ENCODE peak calls at places on chromosomes 5 and 9, in five cellular contexts. O is upper lobe of left lung, A is lower lobe of right lung, T is left ventricle myocardium inferior, U is GM23338. G is an unnamed sample.

GRCh38 chr9:19650292-19650691 is 138.5 kb downstream of the SLC24A2 start:
- DNase-seq in O (no peak), A (no peak), T (no peak), U (no peak), G (no peak)

GRCh38 chr5:7261049-7261448 is 134.9 kb upstream of the ADCY2 start:
- DNase-seq in O (no peak), A (no peak), T (no peak), U (peak; percentile 99), G (peak; percentile 65)

GRCh38 chr9:3873818-3874217 is 348.0 kb upstream of the RFX3 start:
- DNase-seq in O (no peak), A (no peak), T (no peak), U (peak; percentile 14), G (peak; percentile 47)

GRCh38 chr5:151427258-151427657 is 20.1 kb upstream of the SLC36A1 start:
- DNase-seq in O (no peak), A (no peak), T (no peak), U (no peak), G (no peak)

GRCh38 chr5:67998709-67999251 is 216.8 kb upstream of the PIK3R1 start:
- DNase-seq in O (peak; percentile 84), A (peak; percentile 77), T (peak; percentile 42), U (no peak), G (peak; percentile 84)

GRCh38 chr9:89640801-89641200 is 36.0 kb downstream of the GADD45G start:
- DNase-seq in O (no peak), A (no peak), T (no peak), U (no peak), G (no peak)

GRCh38 chr5:83277154-83277553 is 194.4 kb upstream of the VCAN start:
- DNase-seq in O (no peak), A (no peak), T (peak; percentile 29), U (no peak), G (no peak)

GRCh38 chr9:76912631-76913275 is 6.8 kb upstream of the PRUNE2 start:
- DNase-seq in O (peak; percentile 23), A (no peak), T (no peak), U (no peak), G (peak; percentile 90)

GRCh38 chr5:57513785-57514184 is 31.2 kb upstream of the ACTBL2 start:
- DNase-seq in O (no peak), A (no peak), T (no peak), U (no peak), G (no peak)

GRCh38 chr9:130535818-130536521 is 43.4 kb upstream of the FUBP3 start:
- DNase-seq in O (no peak), A (no peak), T (peak; percentile 27), U (peak; percentile 56), G (peak; percentile 22)

GRCh38 chr5:68189613-68190012 is 25.9 kb upstream of the PIK3R1 start:
- DNase-seq in O (no peak), A (no peak), T (no peak), U (no peak), G (no peak)

GRCh38 chr5:78328585-78329173 is 31.7 kb upstream of the SCAMP1 start:
- DNase-seq in O (no peak), A (no peak), T (no peak), U (no peak), G (peak; percentile 54)

GRCh38 chr9:78566948-78567675 is 270.2 kb downstream of the PSAT1 start:
- DNase-seq in O (no peak), A (no peak), T (no peak), U (no peak), G (peak; percentile 56)

GRCh38 chr5:219492-219891 is 1.4 kb downstream of the SDHA start:
- DNase-seq in O (no peak), A (no peak), T (no peak), U (no peak), G (peak; percentile 64)

GRCh38 chr5:155189981-155190380 is 176.4 kb downstream of the KIF4B start:
- DNase-seq in O (no peak), A (no peak), T (no peak), U (peak; percentile 8), G (no peak)

GRCh38 chr5:103847060-103847459 is 284.5 kb upstream of the NUDT12 start:
- DNase-seq in O (no peak), A (no peak), T (no peak), U (no peak), G (peak; percentile 57)

GRCh38 chr9:109110326-109111014 is 9.3 kb downstream of the TMEM245 start:
- DNase-seq in O (no peak), A (no peak), T (no peak), U (no peak), G (peak; percentile 89)

GRCh38 chr5:34976347-34976746 is 47.0 kb downstream of the DNAJC21 start:
- DNase-seq in O (no peak), A (no peak), T (no peak), U (peak; percentile 25), G (no peak)

GRCh38 chr9:136776947-136777346 is 12.6 kb upstream of the LCN15 start:
- DNase-seq in O (no peak), A (no peak), T (no peak), U (no peak), G (no peak)

GRCh38 chr9:70229579-70229978 is 29.2 kb upstream of the SMC5 start:
- DNase-seq in O (no peak), A (no peak), T (no peak), U (peak; percentile 57), G (peak; percentile 61)

GRCh38 chr9:116998305-116998704 is 311.2 kb downstream of the TRIM32 start:
- DNase-seq in O (no peak), A (no peak), T (no peak), U (peak; percentile 67), G (peak; percentile 1)

GRCh38 chr5:134524826-134525686 is at the start of gene JADE2:
- DNase-seq in O (peak; percentile 73), A (peak; percentile 83), T (peak; percentile 73), U (peak; percentile 80), G (peak; percentile 70)

GRCh38 chr5:161889971-161890370 is 42.1 kb downstream of the GABRA1 start:
- DNase-seq in O (no peak), A (no peak), T (no peak), U (peak; percentile 67), G (no peak)

GRCh38 chr5:28807230-28807629 is 1768.8 kb upstream of the CDH9 start:
- DNase-seq in O (no peak), A (no peak), T (no peak), U (no peak), G (no peak)

GRCh38 chr9:20569525-20569924 is 52.8 kb downstream of the MLLT3 start:
- DNase-seq in O (no peak), A (no peak), T (no peak), U (no peak), G (no peak)

GRCh38 chr9:128892223-128892892 is 10.4 kb downstream of the LRRC8A start:
- DNase-seq in O (peak; percentile 82), A (peak; percentile 81), T (peak; percentile 88), U (no peak), G (peak; percentile 94)

GRCh38 chr5:6383376-6383775 is 5.0 kb upstream of the MED10 start:
- DNase-seq in O (no peak), A (no peak), T (no peak), U (no peak), G (no peak)

GRCh38 chr5:172891716-172892421 is 57.8 kb downstream of the ERGIC1 start:
- DNase-seq in O (peak; percentile 78), A (peak; percentile 82), T (peak; percentile 82), U (no peak), G (peak; percentile 65)

GRCh38 chr5:53645581-53645980 is 85.1 kb downstream of the NDUFS4 start:
- DNase-seq in O (no peak), A (no peak), T (no peak), U (no peak), G (no peak)

GRCh38 chr5:139654875-139655491 is 6.8 kb downstream of the CXXC5 start:
- DNase-seq in O (no peak), A (no peak), T (peak; percentile 51), U (no peak), G (no peak)
- TF ChIP-seq CTCF in O (no peak), A (no peak), T (no peak), U (no peak), G (no peak)

DNA sequence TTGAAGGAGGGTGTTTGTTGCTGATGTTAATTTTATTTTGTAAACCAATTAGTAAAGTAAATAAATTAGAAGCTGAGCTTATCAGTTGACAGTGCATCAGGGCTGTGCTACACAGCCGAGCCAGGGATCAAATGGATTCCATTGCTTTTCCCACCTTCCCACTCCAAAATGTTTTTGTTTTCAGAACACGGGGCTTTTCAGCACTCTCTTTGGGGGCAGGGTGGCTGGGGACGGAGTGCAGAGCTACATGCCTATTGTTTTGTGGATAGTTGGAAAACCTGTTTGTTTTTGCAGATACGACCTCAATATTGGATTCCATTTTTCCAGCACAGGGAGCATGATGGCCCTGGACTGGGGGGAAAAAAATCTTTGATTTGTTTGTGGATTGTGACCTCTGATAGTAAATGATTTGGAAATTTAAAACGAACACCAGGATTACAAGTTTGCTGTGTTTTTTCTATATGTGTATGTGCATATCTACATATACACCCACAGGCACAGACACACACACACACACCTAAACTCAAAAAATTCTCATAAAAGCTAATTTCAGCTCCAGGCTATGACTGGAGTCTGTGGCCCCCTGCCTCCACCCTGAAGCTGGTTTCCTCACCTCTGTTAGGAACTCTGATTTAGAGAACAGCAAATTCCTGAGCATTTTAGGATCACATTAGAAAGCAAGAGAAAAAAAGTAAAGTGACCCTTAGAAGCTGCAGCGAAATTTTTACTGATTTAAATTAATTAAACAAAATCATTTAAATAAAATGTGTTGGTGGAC is 371.7 kb upstream of the IRX2 start:
- DNase-seq in O (no peak), A (no peak), T (no peak), U (peak; percentile 57), G (no peak)
- H3K4me3 ChIP-seq in O (no peak overlapping the region), A (no peak overlapping the region), T (no peak overlapping the region), U (peak overlapping the region; percentile 34), G (no peak overlapping the region)

GRCh38 chr9:79757906-79758669 is 186.3 kb downstream of the TLE4 start:
- DNase-seq in O (no peak), A (no peak), T (no peak), U (peak; percentile 25), G (peak; percentile 33)
- TF ChIP-seq CTCF in O (peak; percentile 30), A (peak; percentile 48), T (peak; percentile 46), U (peak; percentile 68), G (peak; percentile 47)

GRCh38 chr9:121312169-121312568 is 44.2 kb downstream of the GSN start:
- DNase-seq in O (no peak), A (peak; percentile 33), T (no peak), U (no peak), G (no peak)
- H3K4me3 ChIP-seq in O (no peak overlapping the region), A (no peak overlapping the region), T (no peak overlapping the region), U (no peak overlapping the region), G (no peak overlapping the region)

GRCh38 chr5:137754236-137754960 is at the start of gene HNRNPA0:
- DNase-seq in O (peak; percentile 97), A (peak; percentile 99), T (peak; percentile 96), U (peak; percentile 98), G (peak; percentile 96)
- TF ChIP-seq CTCF in O (peak; percentile 24), A (peak; percentile 12), T (peak; percentile 33), U (no peak), G (no peak)